ENCODE peak calls at places on chromosome 3, in five cellular contexts. N, O, H, W and T are unnamed samples.

GRCh38 chr3:126959921-126960603 is 22.9 kb upstream of the PLXNA1 start:
- DNase-seq in N (peak; percentile 69), O (no peak), H (no peak), W (no peak), T (peak; percentile 52)

GRCh38 chr3:9036327-9037112 is 73.2 kb upstream of the RAD18 start:
- DNase-seq in N (peak; percentile 11), O (no peak), H (peak; percentile 81), W (no peak), T (peak; percentile 93)

GRCh38 chr3:6860911-6861330 is at the start of gene GRM7:
- DNase-seq in N (peak; percentile 83), O (peak; percentile 24), H (no peak), W (no peak), T (no peak)

GRCh38 chr3:132229641-132230040 is 87.6 kb upstream of the ACP3 start:
- DNase-seq in N (no peak), O (no peak), H (no peak), W (no peak), T (no peak)

GRCh38 chr3:132256984-132257383 is 60.2 kb upstream of the ACP3 start:
- DNase-seq in N (peak; percentile 65), O (peak; percentile 41), H (no peak), W (peak; percentile 6), T (no peak)

GRCh38 chr3:195847061-195847950 is 35.6 kb upstream of the MUC4 start:
- DNase-seq in N (peak; percentile 73), O (no peak), H (no peak), W (no peak), T (no peak)

GRCh38 chr3:109023656-109024254 is 70.1 kb upstream of the GUCA1C start:
- DNase-seq in N (peak; percentile 39), O (peak; percentile 49), H (no peak), W (peak; percentile 47), T (no peak)

GRCh38 chr3:87867001-87867400 is 191.8 kb downstream of the CGGBP1 start:
- DNase-seq in N (peak; percentile 5), O (no peak), H (no peak), W (no peak), T (no peak)

GRCh38 chr3:52059781-52060180 is 3.4 kb upstream of the DUSP7 start:
- DNase-seq in N (no peak), O (no peak), H (no peak), W (no peak), T (no peak)

GRCh38 chr3:79028916-79029315 is 738.9 kb downstream of the ROBO1 start:
- DNase-seq in N (no peak), O (no peak), H (no peak), W (no peak), T (no peak)

GRCh38 chr3:107064445-107065060 is 312.7 kb upstream of the CCDC54 start:
- DNase-seq in N (peak; percentile 73), O (peak; percentile 81), H (peak; percentile 22), W (peak; percentile 73), T (peak; percentile 74)
- H3K27ac ChIP-seq in N (no peak overlapping the region), O (peak overlapping the region; percentile 57), H (no peak overlapping the region), W (no peak overlapping the region), T (no peak overlapping the region)

GRCh38 chr3:64023187-64023860 is at the start of gene PSMD6:
- DNase-seq in N (peak; percentile 81), O (peak; percentile 91), H (peak; percentile 88), W (peak; percentile 90), T (peak; percentile 92)
- TF ChIP-seq CTCF in N (peak; percentile 99), O (peak; percentile 100), H (peak; percentile 100), W (peak; percentile 97), T (peak; percentile 99)

GRCh38 chr3:73380735-73381532 is 243.8 kb downstream of the PDZRN3 start:
- DNase-seq in N (no peak), O (no peak), H (no peak), W (no peak), T (no peak)

GRCh38 chr3:73383470-73384049 is 241.2 kb downstream of the PDZRN3 start:
- DNase-seq in N (no peak), O (no peak), H (no peak), W (no peak), T (no peak)

GRCh38 chr3:73378207-73378606 is 246.5 kb downstream of the PDZRN3 start:
- DNase-seq in N (no peak), O (no peak), H (no peak), W (no peak), T (no peak)

GRCh38 chr3:73381551-73381950 is 243.2 kb downstream of the PDZRN3 start:
- DNase-seq in N (no peak), O (no peak), H (no peak), W (no peak), T (no peak)

DNA sequence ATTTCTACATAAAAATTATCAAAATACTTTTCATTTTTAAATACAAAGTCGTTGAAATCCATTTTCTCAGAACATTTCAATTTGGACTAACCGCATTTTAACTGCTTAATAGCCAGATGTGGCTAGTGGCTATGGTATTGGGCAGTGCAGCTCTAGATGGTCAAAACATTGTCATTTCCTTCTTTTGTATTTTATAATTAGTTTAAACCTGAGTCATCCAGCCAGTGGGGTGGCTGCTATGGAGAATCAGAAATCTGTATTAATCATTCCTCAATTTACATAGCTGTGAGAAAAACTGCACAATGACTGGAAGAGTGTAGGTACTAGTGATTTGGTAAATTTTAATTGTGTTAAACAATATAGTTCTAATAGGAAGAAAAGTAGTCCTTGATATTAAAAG is 245.3 kb downstream of the PDZRN3 start:
- DNase-seq in N (peak; percentile 27), O (no peak), H (no peak), W (no peak), T (no peak)
- H3K36me3 ChIP-seq in N (peaks cover 9% of the 10 kb centered on the region), O (peaks cover 6% of the 10 kb centered on the region), H (peaks cover 3% of the 10 kb centered on the region), W (no peaks in the 10 kb centered on the region), T (peaks cover 25% of the 10 kb centered on the region)

GRCh38 chr3:50126287-50127211 is 28.6 kb upstream of the SEMA3F start:
- DNase-seq in N (peak; percentile 42), O (peak; percentile 92), H (no peak), W (no peak), T (no peak)
- H3K27ac ChIP-seq in N (no peak overlapping the region), O (peak overlapping the region; percentile 93), H (no peak overlapping the region), W (no peak overlapping the region), T (no peak overlapping the region)